ENCODE peak calls at places on chromosomes 4 and X, in seven cellular contexts. Z, U, A, J, Y, V and T are unnamed samples.

GRCh38 chr4:45453258-45453841 is 670.5 kb downstream of the GABRG1 start:
- DNase-seq in Z (peak; percentile 46), U (no peak), A (no peak), J (no peak), Y (no peak), V (no peak), T (no peak)

GRCh38 chrX:7435822-7436221 is 287.9 kb upstream of the PUDP start:
- DNase-seq in Z (no peak), U (no peak), A (no peak), J (no peak), Y (no peak), V (no peak), T (no peak)

GRCh38 chrX:139930923-139931645 is 1.8 kb downstream of the ATP11C start:
- DNase-seq in Z (peak; percentile 42), U (peak; percentile 37), A (peak; percentile 64), J (peak; percentile 46), Y (no peak), V (peak; percentile 62), T (peak; percentile 55)

GRCh38 chrX:13432376-13432775 is 112.5 kb upstream of the ATXN3L start:
- DNase-seq in Z (no peak), U (no peak), A (no peak), J (no peak), Y (no peak), V (no peak), T (no peak)

GRCh38 chr4:48986654-48987164 is 634 bp downstream of the CWH43 start:
- DNase-seq in Z (no peak), U (peak; percentile 46), A (no peak), J (no peak), Y (no peak), V (no peak), T (no peak)

GRCh38 chr4:76948441-76949292 is 885 bp upstream of the SEPTIN11 start:
- DNase-seq in Z (peak; percentile 88), U (peak; percentile 86), A (peak; percentile 88), J (peak; percentile 89), Y (peak; percentile 73), V (peak; percentile 83), T (peak; percentile 87)

GRCh38 chr4:110211007-110211769 is 12.8 kb upstream of the ELOVL6 start:
- DNase-seq in Z (peak; percentile 56), U (no peak), A (no peak), J (no peak), Y (no peak), V (no peak), T (no peak)

GRCh38 chr4:138673053-138673452 is 342.5 kb upstream of the NOCT start:
- DNase-seq in Z (no peak), U (no peak), A (no peak), J (no peak), Y (no peak), V (no peak), T (no peak)

GRCh38 chr4:73718375-73719373 is 21.7 kb upstream of the CXCL8 start:
- DNase-seq in Z (no peak), U (no peak), A (no peak), J (no peak), Y (no peak), V (no peak), T (no peak)

GRCh38 chr4:61915501-61915900 is 715.4 kb downstream of the ADGRL3 start:
- DNase-seq in Z (no peak), U (no peak), A (no peak), J (no peak), Y (no peak), V (no peak), T (no peak)

DNA sequence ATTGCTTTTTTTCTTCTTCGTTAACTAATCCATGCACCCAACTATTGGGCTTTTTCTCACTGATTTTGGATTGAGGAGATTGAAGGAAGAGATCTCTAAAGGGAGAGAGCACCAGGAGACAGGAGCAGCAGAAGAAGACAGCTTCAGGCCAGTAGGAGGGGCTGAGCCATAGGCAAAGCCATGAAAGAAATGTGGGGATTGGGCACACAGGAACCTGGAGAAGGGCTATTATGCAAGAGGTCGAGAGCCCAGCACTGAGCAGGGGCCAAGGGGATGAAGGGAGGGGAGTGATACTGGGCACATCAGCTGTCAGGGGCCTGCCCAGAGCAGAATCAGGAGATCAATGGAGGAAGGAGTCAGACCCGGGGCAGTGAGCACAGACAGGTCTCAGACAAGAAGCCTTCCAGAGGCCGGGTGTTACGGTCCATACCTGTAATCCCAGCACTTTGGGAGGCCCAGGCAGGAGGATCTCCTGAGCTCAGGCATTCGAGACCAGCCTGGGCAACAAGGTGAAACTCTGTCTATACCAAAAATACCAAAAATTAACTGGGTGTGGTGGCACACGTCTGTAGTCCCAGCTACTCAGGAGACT is 140.9 kb downstream of the BCOR start:
- DNase-seq in Z (no peak), U (no peak), A (no peak), J (no peak), Y (no peak), V (no peak), T (no peak)
- H3K4me1 ChIP-seq in Z (no peaks in the 10 kb centered on the region), U (no peaks in the 10 kb centered on the region), A (no peaks in the 10 kb centered on the region), J (no peaks in the 10 kb centered on the region), Y (no peaks in the 10 kb centered on the region), V (no peaks in the 10 kb centered on the region), T (no peaks in the 10 kb centered on the region)

GRCh38 chr4:8084031-8084660 is 74.5 kb downstream of the ABLIM2 start:
- DNase-seq in Z (no peak), U (peak; percentile 18), A (no peak), J (peak; percentile 36), Y (no peak), V (no peak), T (no peak)

GRCh38 chr4:8087921-8088495 is 70.6 kb downstream of the ABLIM2 start:
- DNase-seq in Z (no peak), U (no peak), A (peak; percentile 51), J (peak; percentile 49), Y (no peak), V (no peak), T (no peak)

GRCh38 chr4:8084712-8085490 is 73.7 kb downstream of the ABLIM2 start:
- DNase-seq in Z (no peak), U (no peak), A (peak; percentile 39), J (peak; percentile 59), Y (no peak), V (no peak), T (no peak)

GRCh38 chr4:8086751-8087445 is 71.7 kb downstream of the ABLIM2 start:
- DNase-seq in Z (peak; percentile 57), U (no peak), A (peak; percentile 7), J (peak; percentile 50), Y (no peak), V (no peak), T (no peak)

DNA sequence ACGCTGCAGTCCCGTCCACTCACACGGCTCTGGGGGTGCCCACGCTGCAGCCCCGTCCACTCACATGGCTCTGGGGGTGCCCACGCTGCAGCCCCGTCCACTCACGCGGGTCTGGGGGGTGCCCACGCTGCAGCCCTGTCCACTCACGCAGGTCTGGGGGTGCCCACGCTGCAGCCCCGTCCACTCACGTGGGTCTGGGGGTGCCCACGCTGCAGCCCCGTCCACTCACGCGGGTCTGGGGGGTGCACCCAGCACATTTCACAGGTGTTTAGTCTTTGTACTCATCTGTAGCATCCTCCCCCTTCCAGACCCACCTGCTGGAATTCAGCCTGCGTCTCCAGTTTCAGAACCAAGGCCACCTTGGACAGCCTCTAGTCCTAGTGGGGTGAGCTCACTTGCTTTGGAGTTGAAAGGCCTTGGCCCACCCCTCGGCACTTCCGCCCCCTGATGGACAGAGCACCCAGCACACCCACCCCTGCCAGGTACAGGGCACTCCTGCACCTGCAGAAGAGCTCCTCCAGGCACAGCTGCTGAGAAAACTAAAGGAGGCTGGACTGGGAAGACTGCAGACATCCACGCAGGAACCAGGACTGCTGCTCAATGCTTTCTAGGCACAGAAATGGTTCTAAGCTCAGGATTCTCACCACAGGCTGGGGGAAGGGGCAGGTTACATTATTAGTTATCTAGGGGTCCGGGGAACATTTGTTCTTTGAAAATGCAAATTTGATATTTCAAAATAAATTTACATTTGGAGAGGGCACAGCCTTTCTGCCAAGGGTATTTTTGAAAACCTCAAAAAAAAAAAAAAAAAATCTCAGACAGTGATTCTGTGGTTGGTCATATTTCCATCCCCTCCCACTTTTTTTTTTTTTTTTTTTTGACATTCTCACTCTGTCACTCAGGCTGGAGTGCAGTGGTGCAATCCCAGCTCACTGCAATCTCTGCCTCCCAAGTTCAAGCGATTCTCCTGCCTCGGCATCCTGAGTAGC is 72.8 kb downstream of the ABLIM2 start:
- DNase-seq in Z (no peak), U (no peak), A (peak; percentile 24), J (peak; percentile 47), Y (no peak), V (no peak), T (no peak)
- H3K27ac ChIP-seq in Z (no peak overlapping the region), U (no peak overlapping the region), A (no peak overlapping the region), J (no peak overlapping the region), Y (no peak overlapping the region), V (no peak overlapping the region), T (no peak overlapping the region)

DNA sequence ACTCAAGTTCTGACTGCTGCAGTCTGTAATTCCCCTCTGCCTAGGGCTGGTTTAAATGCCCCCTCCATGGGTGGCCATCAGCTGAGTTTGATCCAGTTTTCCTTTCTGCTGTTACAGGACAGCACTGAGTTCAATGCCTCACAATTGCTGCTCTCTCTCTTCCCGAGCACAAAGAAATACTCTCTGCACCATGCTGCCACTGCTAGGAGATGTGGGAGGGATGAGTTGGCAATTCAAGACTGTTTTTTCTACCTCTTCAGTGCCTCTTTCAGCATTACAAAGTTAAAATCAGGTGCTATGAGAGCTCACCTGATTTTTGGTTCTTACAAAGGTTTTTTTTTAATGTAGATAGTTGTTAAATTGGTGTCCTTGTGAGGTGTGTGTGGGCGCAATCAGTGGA is 24.3 kb downstream of the CYSLTR1 start:
- DNase-seq in Z (no peak), U (no peak), A (no peak), J (no peak), Y (no peak), V (no peak), T (no peak)
- H3K4me1 ChIP-seq in Z (no peaks in the 10 kb centered on the region), U (no peaks in the 10 kb centered on the region), A (no peaks in the 10 kb centered on the region), J (no peaks in the 10 kb centered on the region), Y (no peaks in the 10 kb centered on the region), V (no peaks in the 10 kb centered on the region), T (no peaks in the 10 kb centered on the region)

DNA sequence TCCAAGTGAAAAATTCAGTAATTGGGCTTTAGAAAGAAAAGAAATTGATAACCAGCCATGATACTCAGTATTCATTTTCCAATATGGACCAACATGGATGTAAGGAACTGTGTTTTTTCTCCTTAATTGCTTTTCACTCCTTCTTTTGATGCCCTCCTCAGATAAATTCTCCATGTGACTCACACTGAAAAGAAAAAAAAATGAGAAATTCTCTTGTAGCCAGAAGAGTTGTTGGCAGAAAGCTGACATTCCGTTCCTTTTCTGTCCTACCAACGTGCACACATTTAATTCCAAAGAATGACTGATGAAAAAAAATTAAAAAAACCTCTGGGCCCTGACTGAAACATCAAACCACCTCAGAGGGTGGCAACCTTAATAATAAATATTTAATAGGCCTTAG is 153.1 kb downstream of the AMELX start:
- DNase-seq in Z (no peak), U (no peak), A (no peak), J (no peak), Y (no peak), V (no peak), T (no peak)
- H3K27ac ChIP-seq in Z (peak overlapping the region; percentile 68), U (no peak overlapping the region), A (no peak overlapping the region), J (no peak overlapping the region), Y (no peak overlapping the region), V (no peak overlapping the region), T (no peak overlapping the region)

GRCh38 chr4:6986781-6987565 is 56.2 kb upstream of the TADA2B start:
- DNase-seq in Z (peak; percentile 99), U (peak; percentile 96), A (peak; percentile 98), J (peak; percentile 98), Y (peak; percentile 95), V (peak; percentile 98), T (peak; percentile 98)
- H3K4me1 ChIP-seq in Z (peaks cover 25% of the 10 kb centered on the region), U (peaks cover 71% of the 10 kb centered on the region), A (no peaks in the 10 kb centered on the region), J (peaks cover 75% of the 10 kb centered on the region), Y (peaks cover 8% of the 10 kb centered on the region), V (peaks cover 32% of the 10 kb centered on the region), T (peaks cover 52% of the 10 kb centered on the region)